ENCODE peak calls at places on chromosome 13, in seven cellular contexts. U, G, Q, J, H, Z and B are unnamed samples.

GRCh38 chr13:82356667-82357066 is 1525.6 kb downstream of the SLITRK1 start:
- DNase-seq in U (no peak), G (no peak), Q (peak), J (no peak), H (no peak), Z (no peak), B (no peak)

GRCh38 chr13:33303885-33304284 is 18.3 kb upstream of the STARD13 start:
- DNase-seq in U (no peak), G (no peak), Q (peak), J (no peak), H (no peak), Z (no peak), B (no peak)

GRCh38 chr13:97880298-97880675 is 73.2 kb upstream of the IPO5 start:
- DNase-seq in U (no peak), G (no peak), Q (no peak), J (no peak), H (no peak), Z (no peak), B (no peak)

GRCh38 chr13:112356190-112356589 is 20.0 kb upstream of the SPACA7 start:
- DNase-seq in U (no peak), G (no peak), Q (no peak), J (no peak), H (no peak), Z (no peak), B (no peak)

GRCh38 chr13:44068169-44068568 is 188.5 kb downstream of the LACC1 start:
- DNase-seq in U (no peak), G (no peak), Q (peak), J (no peak), H (no peak), Z (no peak), B (no peak)

GRCh38 chr13:38669234-38669964 is 17.5 kb upstream of the FREM2 start:
- DNase-seq in U (no peak), G (no peak), Q (no peak), J (no peak), H (no peak), Z (no peak), B (no peak)

GRCh38 chr13:63942372-63942771 is 2526.7 kb upstream of the PCDH20 start:
- DNase-seq in U (no peak), G (no peak), Q (peak), J (no peak), H (peak), Z (no peak), B (no peak)

GRCh38 chr13:78786399-78786879 is 127.5 kb upstream of the OBI1 start:
- DNase-seq in U (no peak), G (no peak), Q (no peak), J (no peak), H (no peak), Z (no peak), B (no peak)

GRCh38 chr13:25901460-25902376 is 150.1 kb downstream of the SHISA2 start:
- DNase-seq in U (no peak), G (peak), Q (peak), J (no peak), H (peak), Z (no peak), B (no peak)

GRCh38 chr13:108306768-108307332 is 37.3 kb downstream of the TNFSF13B start:
- DNase-seq in U (no peak), G (no peak), Q (peak), J (no peak), H (no peak), Z (no peak), B (no peak)

GRCh38 chr13:109096101-109096500 is 466.7 kb downstream of the MYO16 start:
- DNase-seq in U (no peak), G (no peak), Q (no peak), J (no peak), H (no peak), Z (no peak), B (no peak)

GRCh38 chr13:61294467-61295186 is 121.0 kb downstream of the PCDH20 start:
- DNase-seq in U (no peak), G (no peak), Q (no peak), J (no peak), H (peak), Z (no peak), B (no peak)

GRCh38 chr13:26697069-26697955 is 63.3 kb downstream of the GPR12 start:
- DNase-seq in U (no peak), G (no peak), Q (no peak), J (no peak), H (no peak), Z (no peak), B (no peak)

GRCh38 chr13:21933001-21933400 is 262.1 kb downstream of the FGF9 start:
- DNase-seq in U (no peak), G (no peak), Q (no peak), J (no peak), H (no peak), Z (no peak), B (no peak)

GRCh38 chr13:32001392-32001768 is 30.2 kb upstream of the FRY start:
- DNase-seq in U (peak), G (peak), Q (peak), J (peak), H (peak), Z (no peak), B (no peak)

GRCh38 chr13:35597451-35597850 is 121.0 kb upstream of the MAB21L1 start:
- DNase-seq in U (no peak), G (no peak), Q (no peak), J (no peak), H (no peak), Z (no peak), B (no peak)

GRCh38 chr13:59476376-59476775 is 687.4 kb downstream of the DIAPH3 start:
- DNase-seq in U (no peak), G (no peak), Q (peak), J (no peak), H (no peak), Z (no peak), B (no peak)